ENCODE peak calls at places on chromosomes 7 and 10, in eight cellular contexts. C is GOT3; H is nucleus accumbens; S is germinal center; A is EL; E is activated gamma-delta T cell treated with anti-CD3 and anti-CD28 coated beads, Interleukin-2, amount 50 U/mL, for 16 hours; B is T-cell; J is left colon. W is an unnamed sample.

GRCh38 chr7:150481207-150481920 is 30.9 kb downstream of the GIMAP8 start:
- DNase-seq in E (peak), A (no peak), B (peak), H (no peak), J (no peak), S (no peak), C (no peak), W (no peak)

GRCh38 chr7:114508096-114508495 is 93.5 kb downstream of the FOXP2 start:
- DNase-seq in E (no peak), S (no peak), C (no peak), H (no peak), A (no peak), J (no peak), B (no peak), W (no peak)

GRCh38 chr7:127900735-127901685 is 130.2 kb downstream of the LRRC4 start:
- DNase-seq in E (no peak), J (no peak), H (no peak), C (no peak), S (no peak), B (no peak), A (no peak), W (no peak)

GRCh38 chr7:23864984-23865383 is 155.0 kb downstream of the STK31 start:
- DNase-seq in C (no peak), S (no peak), E (no peak), J (no peak), A (peak), H (no peak), B (no peak), W (no peak)

GRCh38 chr7:110308791-110309190 is 782.1 kb upstream of the LRRN3 start:
- DNase-seq in C (no peak), H (no peak), S (no peak), E (no peak), A (no peak), J (no peak), B (no peak), W (no peak)

GRCh38 chr10:114350751-114351150 is 53.6 kb downstream of the AFAP1L2 start:
- DNase-seq in E (no peak), J (no peak), C (no peak), A (no peak), S (no peak), B (no peak), H (no peak), W (no peak)

GRCh38 chr7:27187702-27188665 is 3.0 kb upstream of the HOXA11 start:
- DNase-seq in J (peak), E (no peak), C (no peak), B (no peak), S (no peak), H (no peak), A (peak), W (no peak)

GRCh38 chr7:25069900-25070443 is 55.1 kb downstream of the CYCS start:
- DNase-seq in E (peak), B (peak), H (peak), A (peak), J (peak), C (peak), S (peak), W (peak)

GRCh38 chr7:130150587-130150986 is 54.6 kb downstream of the TMEM209 start:
- DNase-seq in J (peak), H (no peak), S (peak), E (no peak), C (no peak), A (no peak), B (no peak), W (peak)

GRCh38 chr10:100140070-100140469 is 45.8 kb downstream of the ERLIN1 start:
- DNase-seq in H (no peak), S (no peak), J (no peak), E (no peak), A (no peak), C (no peak), B (no peak), W (no peak)

GRCh38 chr7:22728416-22729029 is 1.5 kb downstream of the IL6 start:
- DNase-seq in H (no peak), C (no peak), J (no peak), E (no peak), B (no peak), S (peak), A (peak), W (peak)

GRCh38 chr10:94357193-94357592 is 5.5 kb downstream of the NOC3L start:
- DNase-seq in H (no peak), A (no peak), B (no peak), J (no peak), E (no peak), S (no peak), C (no peak), W (no peak)